ENCODE peak calls at places on chromosomes 1 and 21, in seven cellular contexts. V is Kasumi-1; E is stimulated activated CD8-positive, alpha-beta memory T cell treated with anti-CD3 and anti-CD28 coated beads, Interleukin-15, amount 100 ng/mL, for 1 hour; F is NCI-H524; H is AG10803; Y is amniotic epithelial cell; W is sigmoid colon. I is an unnamed sample.

GRCh38 chr1:147892216-147892615 is 10.4 kb upstream of the GJA8 start:
- DNase-seq in V (peak), E (no peak), F (peak), H (no peak), Y (peak), W (no peak), I (no peak)

GRCh38 chr1:207186503-207186902 is 82.5 kb downstream of the C4BPA start:
- DNase-seq in V (no peak), E (no peak), F (no peak), H (peak), Y (peak), W (no peak), I (no peak)

GRCh38 chr21:45166931-45167330 is 92.6 kb downstream of the ADARB1 start:
- DNase-seq in V (no peak), E (no peak), F (no peak), H (no peak), Y (no peak), W (no peak), I (no peak)

GRCh38 chr1:46725736-46726108 is 6.8 kb upstream of the EFCAB14 start:
- DNase-seq in V (no peak), E (no peak), F (no peak), H (peak), Y (peak), W (no peak), I (no peak)

GRCh38 chr1:88800382-88801051 is 90.8 kb downstream of the GTF2B start:
- DNase-seq in V (peak), E (no peak), F (peak), H (peak), Y (peak), W (no peak), I (peak)

GRCh38 chr1:35808376-35809155 is 750 bp downstream of the AGO4 start:
- DNase-seq in V (peak), E (no peak), F (no peak), H (peak), Y (peak), W (peak), I (no peak)

GRCh38 chr1:170204121-170204520 is 58.4 kb downstream of the NTMT2 start:
- DNase-seq in V (no peak), E (no peak), F (no peak), H (peak), Y (no peak), W (no peak), I (peak)

GRCh38 chr1:170131984-170132383 is 13.8 kb upstream of the NTMT2 start:
- DNase-seq in V (no peak), E (no peak), F (peak), H (no peak), Y (no peak), W (no peak), I (no peak)

GRCh38 chr1:32454726-32455125 is 10.1 kb upstream of the ZBTB8B start:
- DNase-seq in V (no peak), E (no peak), F (peak), H (no peak), Y (peak), W (no peak), I (no peak)

GRCh38 chr1:226132731-226133503 is 53.6 kb downstream of the ACBD3 start:
- DNase-seq in V (no peak), E (no peak), F (no peak), H (no peak), Y (no peak), W (peak), I (no peak)

GRCh38 chr1:176460606-176461336 is 2.2 kb upstream of the PAPPA2 start:
- DNase-seq in V (no peak), E (no peak), F (no peak), H (no peak), Y (no peak), W (no peak), I (no peak)

GRCh38 chr1:94962745-94963265 is 35.9 kb upstream of the CNN3 start:
- DNase-seq in V (peak), E (no peak), F (no peak), H (peak), Y (peak), W (no peak), I (no peak)

GRCh38 chr1:116127848-116128540 is 16.8 kb downstream of the MAB21L3 start:
- DNase-seq in V (no peak), E (no peak), F (peak), H (no peak), Y (no peak), W (no peak), I (no peak)

GRCh38 chr1:1428174-1428573 is 7.1 kb upstream of the ANKRD65 start:
- DNase-seq in V (no peak), E (no peak), F (no peak), H (no peak), Y (no peak), W (no peak), I (no peak)

I was measured in fibroblast of the conjunctiva.